ENCODE peak calls at places on chromosomes 1 and 21, in ten cellular contexts. One of them, this sample, is unnamed.
A peak's percentile ranks its signal among the peaks of the same experiment; 100 is the strongest.

GRCh38 chr1:86419277-86419903 is 4.6 kb upstream of the CLCA2 start:
- DNase-seq in IMR-90: no peak
- DNase-seq in stomach: no peak
- DNase-seq in erythroblast: peak; percentile 21
- DNase-seq in transverse colon: peak; percentile 48
- DNase-seq in prostate gland: peak; percentile 37
- DNase-seq in ovary: no peak
- DNase-seq in breast epithelium: no peak
- DNase-seq in adrenal gland: no peak
- DNase-seq in sigmoid colon: no peak
- DNase-seq in this sample: no peak

GRCh38 chr1:203536575-203536974 is 42.6 kb downstream of the OPTC start:
- DNase-seq in transverse colon: no peak
- DNase-seq in stomach: no peak
- DNase-seq in erythroblast: no peak
- DNase-seq in prostate gland: no peak
- DNase-seq in IMR-90: peak; percentile 56
- DNase-seq in ovary: no peak
- DNase-seq in sigmoid colon: no peak
- DNase-seq in adrenal gland: no peak
- DNase-seq in breast epithelium: no peak
- DNase-seq in this sample: no peak

GRCh38 chr1:58282623-58283022 is 263.9 kb downstream of the OMA1 start:
- DNase-seq in stomach: no peak
- DNase-seq in sigmoid colon: no peak
- DNase-seq in transverse colon: no peak
- DNase-seq in breast epithelium: no peak
- DNase-seq in prostate gland: no peak
- DNase-seq in IMR-90: no peak
- DNase-seq in ovary: no peak
- DNase-seq in adrenal gland: no peak
- DNase-seq in erythroblast: no peak
- DNase-seq in this sample: no peak

GRCh38 chr1:158007949-158008386 is 14.5 kb downstream of the KIRREL1 start:
- DNase-seq in transverse colon: no peak
- DNase-seq in prostate gland: no peak
- DNase-seq in erythroblast: no peak
- DNase-seq in stomach: no peak
- DNase-seq in IMR-90: no peak
- DNase-seq in adrenal gland: no peak
- DNase-seq in sigmoid colon: no peak
- DNase-seq in ovary: peak; percentile 63
- DNase-seq in breast epithelium: no peak
- DNase-seq in this sample: no peak

GRCh38 chr1:75901371-75901770 is 30.8 kb downstream of the ASB17 start:
- DNase-seq in adrenal gland: no peak
- DNase-seq in stomach: no peak
- DNase-seq in breast epithelium: no peak
- DNase-seq in transverse colon: no peak
- DNase-seq in prostate gland: no peak
- DNase-seq in sigmoid colon: no peak
- DNase-seq in erythroblast: no peak
- DNase-seq in ovary: no peak
- DNase-seq in IMR-90: no peak
- DNase-seq in this sample: no peak

GRCh38 chr1:80594013-80594412 is 1206.7 kb upstream of the ADGRL2 start:
- DNase-seq in ovary: no peak
- DNase-seq in IMR-90: no peak
- DNase-seq in adrenal gland: no peak
- DNase-seq in erythroblast: no peak
- DNase-seq in breast epithelium: no peak
- DNase-seq in prostate gland: peak; percentile 32
- DNase-seq in transverse colon: no peak
- DNase-seq in stomach: no peak
- DNase-seq in sigmoid colon: no peak
- DNase-seq in this sample: no peak

GRCh38 chr1:161487483-161487827 is 17.8 kb upstream of the FCGR2A start:
- DNase-seq in adrenal gland: peak; percentile 53
- DNase-seq in IMR-90: peak; percentile 69
- DNase-seq in erythroblast: peak; percentile 67
- DNase-seq in breast epithelium: no peak
- DNase-seq in transverse colon: peak; percentile 34
- DNase-seq in ovary: no peak
- DNase-seq in sigmoid colon: no peak
- DNase-seq in stomach: no peak
- DNase-seq in prostate gland: no peak
- DNase-seq in this sample: no peak

GRCh38 chr1:36349241-36349671 is 25.8 kb upstream of the EVA1B start:
- DNase-seq in prostate gland: no peak
- DNase-seq in IMR-90: peak; percentile 64
- DNase-seq in breast epithelium: no peak
- DNase-seq in erythroblast: no peak
- DNase-seq in transverse colon: no peak
- DNase-seq in adrenal gland: no peak
- DNase-seq in ovary: no peak
- DNase-seq in sigmoid colon: no peak
- DNase-seq in stomach: no peak
- DNase-seq in this sample: no peak

GRCh38 chr1:65308781-65309316 is 494 bp upstream of the DNAJC6 start:
- DNase-seq in breast epithelium: no peak
- DNase-seq in stomach: no peak
- DNase-seq in adrenal gland: no peak
- DNase-seq in prostate gland: no peak
- DNase-seq in sigmoid colon: no peak
- DNase-seq in transverse colon: no peak
- DNase-seq in ovary: no peak
- DNase-seq in IMR-90: no peak
- DNase-seq in erythroblast: peak; percentile 44
- DNase-seq in this sample: peak; percentile 55

GRCh38 chr1:157893681-157894080 is 52.1 kb upstream of the CD5L start:
- DNase-seq in ovary: no peak
- DNase-seq in erythroblast: no peak
- DNase-seq in transverse colon: no peak
- DNase-seq in sigmoid colon: no peak
- DNase-seq in prostate gland: no peak
- DNase-seq in IMR-90: no peak
- DNase-seq in breast epithelium: no peak
- DNase-seq in stomach: no peak
- DNase-seq in adrenal gland: no peak
- DNase-seq in this sample: no peak

GRCh38 chr1:167148388-167148787 is 54.5 kb downstream of the STYXL2 start:
- DNase-seq in erythroblast: no peak
- DNase-seq in transverse colon: no peak
- DNase-seq in stomach: no peak
- DNase-seq in prostate gland: no peak
- DNase-seq in sigmoid colon: no peak
- DNase-seq in adrenal gland: no peak
- DNase-seq in IMR-90: no peak
- DNase-seq in breast epithelium: no peak
- DNase-seq in ovary: no peak
- DNase-seq in this sample: peak; percentile 21

GRCh38 chr1:110225212-110225611 is 15.1 kb downstream of the KCNC4 start:
- DNase-seq in prostate gland: no peak
- DNase-seq in transverse colon: no peak
- DNase-seq in IMR-90: no peak
- DNase-seq in stomach: no peak
- DNase-seq in ovary: no peak
- DNase-seq in sigmoid colon: no peak
- DNase-seq in erythroblast: no peak
- DNase-seq in breast epithelium: no peak
- DNase-seq in adrenal gland: no peak
- DNase-seq in this sample: no peak

GRCh38 chr1:169890761-169891538 is 2.7 kb downstream of the SCYL3 start:
- DNase-seq in sigmoid colon: no peak
- DNase-seq in adrenal gland: no peak
- DNase-seq in IMR-90: no peak
- DNase-seq in breast epithelium: no peak
- DNase-seq in prostate gland: peak; percentile 88
- DNase-seq in ovary: no peak
- DNase-seq in erythroblast: no peak
- DNase-seq in transverse colon: peak; percentile 24
- DNase-seq in stomach: peak; percentile 43
- DNase-seq in this sample: no peak

GRCh38 chr1:70290248-70290647 is 64.3 kb downstream of the ANKRD13C start:
- DNase-seq in prostate gland: no peak
- DNase-seq in stomach: no peak
- DNase-seq in adrenal gland: no peak
- DNase-seq in ovary: no peak
- DNase-seq in erythroblast: no peak
- DNase-seq in sigmoid colon: no peak
- DNase-seq in breast epithelium: no peak
- DNase-seq in IMR-90: peak; percentile 71
- DNase-seq in transverse colon: no peak
- DNase-seq in this sample: no peak

GRCh38 chr1:183989078-183989577 is 48.4 kb downstream of the COLGALT2 start:
- DNase-seq in breast epithelium: no peak
- DNase-seq in prostate gland: no peak
- DNase-seq in erythroblast: no peak
- DNase-seq in IMR-90: peak; percentile 95
- DNase-seq in ovary: no peak
- DNase-seq in stomach: no peak
- DNase-seq in adrenal gland: no peak
- DNase-seq in transverse colon: no peak
- DNase-seq in sigmoid colon: no peak
- DNase-seq in this sample: no peak

DNA sequence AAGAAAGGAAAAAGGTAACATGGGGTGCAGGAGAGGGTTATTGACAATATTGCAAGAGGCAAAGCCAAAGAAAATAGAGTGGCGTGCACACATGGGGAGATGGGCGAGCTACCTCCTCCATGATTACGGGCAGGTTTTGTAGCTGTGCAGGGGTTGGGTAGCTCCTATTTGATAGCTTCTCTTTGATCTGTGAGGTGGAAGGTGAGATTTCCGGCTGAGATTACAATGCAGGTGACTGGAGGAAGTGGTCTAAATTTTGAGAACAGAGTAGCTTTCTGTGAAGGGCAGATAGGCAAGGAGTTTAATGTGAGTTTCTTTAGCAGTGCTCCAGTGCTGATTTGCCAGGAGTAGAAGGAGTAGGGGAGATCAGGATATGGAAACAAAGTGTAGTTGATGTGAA is 263.4 kb downstream of the PLA2G4A start:
- DNase-seq in IMR-90: no peak
- DNase-seq in prostate gland: no peak
- DNase-seq in stomach: no peak
- DNase-seq in breast epithelium: no peak
- DNase-seq in adrenal gland: no peak
- DNase-seq in ovary: no peak
- DNase-seq in sigmoid colon: no peak
- DNase-seq in transverse colon: no peak
- DNase-seq in erythroblast: no peak
- DNase-seq in this sample: no peak
- TF ChIP-seq POLR2A in IMR-90: no peak
- TF ChIP-seq POLR2A in prostate gland: no peak
- TF ChIP-seq POLR2A in stomach: no peak
- TF ChIP-seq POLR2A in breast epithelium: no peak
- TF ChIP-seq POLR2A in adrenal gland: no peak
- TF ChIP-seq POLR2A in ovary: no peak
- TF ChIP-seq POLR2A in sigmoid colon: no peak
- TF ChIP-seq POLR2A in transverse colon: no peak
- TF ChIP-seq POLR2A in erythroblast: no peak
- TF ChIP-seq POLR2A in this sample: no peak

GRCh38 chr1:24912359-24913273 is 17.5 kb downstream of the RUNX3 start:
- DNase-seq in adrenal gland: no peak
- DNase-seq in erythroblast: no peak
- DNase-seq in prostate gland: no peak
- DNase-seq in IMR-90: no peak
- DNase-seq in breast epithelium: no peak
- DNase-seq in transverse colon: no peak
- DNase-seq in ovary: no peak
- DNase-seq in stomach: no peak
- DNase-seq in sigmoid colon: no peak
- DNase-seq in this sample: no peak

GRCh38 chr1:24911651-24912144 is 18.4 kb downstream of the RUNX3 start:
- DNase-seq in erythroblast: no peak
- DNase-seq in breast epithelium: no peak
- DNase-seq in IMR-90: no peak
- DNase-seq in prostate gland: no peak
- DNase-seq in sigmoid colon: no peak
- DNase-seq in stomach: no peak
- DNase-seq in transverse colon: no peak
- DNase-seq in ovary: no peak
- DNase-seq in adrenal gland: no peak
- DNase-seq in this sample: no peak

GRCh38 chr1:24910210-24910609 is 19.9 kb downstream of the RUNX3 start:
- DNase-seq in transverse colon: no peak
- DNase-seq in IMR-90: no peak
- DNase-seq in ovary: no peak
- DNase-seq in breast epithelium: no peak
- DNase-seq in adrenal gland: no peak
- DNase-seq in prostate gland: no peak
- DNase-seq in sigmoid colon: no peak
- DNase-seq in erythroblast: no peak
- DNase-seq in stomach: no peak
- DNase-seq in this sample: no peak

GRCh38 chr1:24909388-24909898 is 20.6 kb downstream of the RUNX3 start:
- DNase-seq in IMR-90: peak; percentile 61
- DNase-seq in erythroblast: peak; percentile 10
- DNase-seq in transverse colon: peak; percentile 85
- DNase-seq in stomach: peak; percentile 61
- DNase-seq in ovary: no peak
- DNase-seq in sigmoid colon: no peak
- DNase-seq in breast epithelium: no peak
- DNase-seq in prostate gland: no peak
- DNase-seq in adrenal gland: peak; percentile 60
- DNase-seq in this sample: no peak

GRCh38 chr1:24910751-24911650 is 19.1 kb downstream of the RUNX3 start:
- DNase-seq in adrenal gland: no peak
- DNase-seq in prostate gland: no peak
- DNase-seq in erythroblast: no peak
- DNase-seq in sigmoid colon: no peak
- DNase-seq in stomach: peak; percentile 51
- DNase-seq in breast epithelium: no peak
- DNase-seq in ovary: no peak
- DNase-seq in IMR-90: peak; percentile 70
- DNase-seq in transverse colon: peak; percentile 65
- DNase-seq in this sample: no peak
- TF ChIP-seq POLR2A in adrenal gland: no peak
- TF ChIP-seq POLR2A in prostate gland: no peak
- TF ChIP-seq POLR2A in erythroblast: no peak
- TF ChIP-seq POLR2A in sigmoid colon: no peak
- TF ChIP-seq POLR2A in stomach: no peak
- TF ChIP-seq POLR2A in breast epithelium: no peak
- TF ChIP-seq POLR2A in ovary: no peak
- TF ChIP-seq POLR2A in IMR-90: no peak
- TF ChIP-seq POLR2A in transverse colon: peak; percentile 64
- TF ChIP-seq POLR2A in this sample: no peak

GRCh38 chr1:224245188-224245587 is 62.1 kb downstream of the DEGS1 start:
- DNase-seq in erythroblast: no peak
- DNase-seq in prostate gland: no peak
- DNase-seq in adrenal gland: peak; percentile 62
- DNase-seq in breast epithelium: no peak
- DNase-seq in sigmoid colon: peak; percentile 71
- DNase-seq in ovary: no peak
- DNase-seq in IMR-90: peak; percentile 55
- DNase-seq in stomach: no peak
- DNase-seq in transverse colon: peak; percentile 53
- DNase-seq in this sample: no peak
- TF ChIP-seq POLR2A in erythroblast: no peak
- TF ChIP-seq POLR2A in prostate gland: no peak
- TF ChIP-seq POLR2A in adrenal gland: no peak
- TF ChIP-seq POLR2A in breast epithelium: no peak
- TF ChIP-seq POLR2A in sigmoid colon: no peak
- TF ChIP-seq POLR2A in ovary: no peak
- TF ChIP-seq POLR2A in IMR-90: no peak
- TF ChIP-seq POLR2A in stomach: no peak
- TF ChIP-seq POLR2A in transverse colon: peak; percentile 24
- TF ChIP-seq POLR2A in this sample: no peak

GRCh38 chr21:43864313-43864805 is 664 bp upstream of the AGPAT3 start:
- DNase-seq in sigmoid colon: peak; percentile 70
- DNase-seq in prostate gland: peak; percentile 49
- DNase-seq in breast epithelium: peak; percentile 67
- DNase-seq in transverse colon: peak; percentile 76
- DNase-seq in erythroblast: peak; percentile 82
- DNase-seq in ovary: peak; percentile 56
- DNase-seq in adrenal gland: peak; percentile 61
- DNase-seq in stomach: peak; percentile 79
- DNase-seq in IMR-90: peak; percentile 16
- DNase-seq in this sample: no peak
- TF ChIP-seq POLR2A in sigmoid colon: no peak
- TF ChIP-seq POLR2A in prostate gland: peak; percentile 77
- TF ChIP-seq POLR2A in breast epithelium: peak; percentile 58
- TF ChIP-seq POLR2A in transverse colon: peak; percentile 83
- TF ChIP-seq POLR2A in erythroblast: peak; percentile 53
- TF ChIP-seq POLR2A in ovary: no peak
- TF ChIP-seq POLR2A in adrenal gland: no peak
- TF ChIP-seq POLR2A in stomach: no peak
- TF ChIP-seq POLR2A in IMR-90: no peak
- TF ChIP-seq POLR2A in this sample: no peak